ENCODE peak calls at places on chromosome 2, in eight cellular contexts. K is fibroblast of the aortic adventitia, J is bronchial epithelial cell, G is heart left ventricle, C is AG09309, Y is sigmoid colon, D is cardiac fibroblast, E is mucosa of descending colon. V is an unnamed sample.

GRCh38 chr2:98027955-98028593 is 32.3 kb upstream of the TMEM131 start:
- DNase-seq in K (peak), J (peak), G (no peak), C (peak), Y (no peak), D (peak), E (no peak), V (no peak)

GRCh38 chr2:127516031-127516430 is 10.3 kb downstream of the IWS1 start:
- DNase-seq in K (peak), J (no peak), G (peak), C (peak), Y (peak), D (peak), E (peak), V (no peak)

GRCh38 chr2:393711-394696 is 106.1 kb upstream of the ALKAL2 start:
- DNase-seq in K (no peak), J (peak), G (no peak), C (no peak), Y (no peak), D (peak), E (peak), V (peak)

GRCh38 chr2:16671760-16672159 is 6.1 kb upstream of the CYRIA start:
- DNase-seq in K (no peak), J (peak), G (peak), C (no peak), Y (no peak), D (peak), E (no peak), V (no peak)

GRCh38 chr2:24913896-24914295 is 6.1 kb downstream of the ADCY3 start:
- DNase-seq in K (no peak), J (no peak), G (no peak), C (no peak), Y (peak), D (no peak), E (no peak), V (no peak)

GRCh38 chr2:239379641-239380170 is 21.1 kb downstream of the HDAC4 start:
- DNase-seq in K (no peak), J (no peak), G (peak), C (no peak), Y (peak), D (no peak), E (peak), V (no peak)

GRCh38 chr2:43026451-43027102 is 199.8 kb downstream of the ZFP36L2 start:
- DNase-seq in K (no peak), J (no peak), G (no peak), C (no peak), Y (no peak), D (no peak), E (peak), V (no peak)

GRCh38 chr2:2328847-2329246 is 2.2 kb downstream of the MYT1L start:
- DNase-seq in K (no peak), J (peak), G (no peak), C (no peak), Y (no peak), D (no peak), E (no peak), V (no peak)

GRCh38 chr2:31286961-31287550 is 53.1 kb downstream of the EHD3 start:
- DNase-seq in K (no peak), J (no peak), G (no peak), C (no peak), Y (no peak), D (peak), E (no peak), V (no peak)

GRCh38 chr2:170651603-170652002 is 63.5 kb upstream of the SP5 start:
- DNase-seq in K (no peak), J (no peak), G (no peak), C (no peak), Y (no peak), D (no peak), E (no peak), V (no peak)

GRCh38 chr2:220837226-220837625 is 734.9 kb downstream of the EPHA4 start:
- DNase-seq in K (no peak), J (no peak), G (no peak), C (no peak), Y (no peak), D (no peak), E (no peak), V (no peak)

GRCh38 chr2:150878347-150878746 is 383.3 kb downstream of the RBM43 start:
- DNase-seq in K (peak), J (peak), G (no peak), C (no peak), Y (no peak), D (peak), E (no peak), V (no peak)

DNA sequence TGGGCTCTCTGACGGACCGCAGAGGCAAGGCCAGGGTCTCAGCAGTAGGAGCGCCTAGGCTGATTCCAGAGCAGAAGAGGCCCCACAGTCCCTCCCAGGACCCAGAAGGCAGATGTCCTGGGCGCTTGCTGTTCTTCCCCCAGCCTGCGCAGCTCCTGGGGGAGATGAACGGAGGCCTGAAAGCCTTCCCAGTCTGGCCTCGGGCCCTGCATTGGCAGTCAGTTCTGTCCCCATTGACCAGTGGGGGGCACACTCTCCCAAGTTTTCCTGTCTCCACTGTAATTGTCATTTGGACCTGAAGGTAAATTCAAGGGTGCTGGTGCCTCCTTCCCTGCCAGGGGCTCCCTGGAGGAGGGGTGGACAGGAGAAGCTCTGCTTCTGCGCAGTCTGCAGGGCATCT is 345.7 kb downstream of the CYP26B1 start:
- DNase-seq in K (peak), J (peak), G (peak), C (no peak), Y (peak), D (peak), E (peak), V (no peak)
- TF ChIP-seq CTCF in K (peak), J (peak), G (peak), C (peak), Y (peak), D (peak), E (no peak), V (peak)

DNA sequence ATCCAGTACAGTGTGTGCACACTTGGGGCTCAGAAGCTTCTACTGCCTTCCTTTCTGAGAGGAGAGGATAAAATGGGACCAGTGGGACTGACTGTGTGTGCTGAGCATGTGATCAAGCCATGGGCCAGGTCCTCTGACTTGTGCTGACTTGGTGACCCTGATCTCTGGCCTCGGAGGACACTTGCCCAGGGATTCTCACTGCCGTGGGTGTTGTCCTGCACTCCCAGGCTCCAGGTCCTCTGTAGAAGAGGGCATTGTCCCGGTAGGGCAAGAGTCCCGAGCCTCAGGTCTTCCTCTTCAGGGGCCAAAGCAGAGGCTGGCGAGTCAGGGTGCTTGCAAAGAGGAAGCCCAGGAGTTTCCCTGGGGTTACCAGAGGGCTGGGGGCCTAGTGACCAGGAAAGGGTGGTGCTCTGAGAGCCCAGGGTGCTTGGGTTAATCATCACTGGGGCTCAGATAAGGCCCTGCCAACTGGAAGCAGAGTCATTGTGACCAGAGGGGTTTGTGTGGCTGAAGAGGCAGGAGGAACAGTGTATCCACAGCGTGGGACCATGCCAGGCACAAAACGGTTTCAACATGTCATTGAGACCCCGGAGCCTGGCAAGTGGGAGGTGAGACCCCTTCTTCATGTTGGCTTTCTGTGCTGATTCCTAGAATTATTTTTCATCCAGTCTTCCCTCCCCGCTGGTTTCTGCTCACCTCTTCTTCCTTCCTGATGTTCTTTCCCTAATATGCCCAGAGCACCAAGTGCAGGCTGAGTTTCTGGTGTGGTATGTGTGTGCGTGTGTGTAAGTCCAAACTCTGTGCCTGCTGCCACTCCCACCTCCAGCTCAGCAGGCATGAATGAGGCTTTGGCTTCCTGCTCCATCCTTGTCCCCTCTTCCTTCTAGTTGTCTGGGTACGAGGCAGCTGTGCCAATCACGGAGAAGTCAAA is at the start of gene GCKR:
- DNase-seq in K (peak), J (peak), G (no peak), C (peak), Y (no peak), D (peak), E (peak), V (peak)
- H3K4me3 ChIP-seq in K (peak), J (no peak), G (no peak), C (no peak), Y (no peak), D (no peak), E (no peak), V (no peak)

GRCh38 chr2:40257812-40258457 is 194.0 kb downstream of the SLC8A1 start:
- DNase-seq in K (no peak), J (no peak), G (no peak), C (no peak), Y (no peak), D (no peak), E (no peak), V (no peak)

GRCh38 chr2:40259900-40260299 is 192.0 kb downstream of the SLC8A1 start:
- DNase-seq in K (no peak), J (peak), G (no peak), C (no peak), Y (no peak), D (no peak), E (no peak), V (no peak)

GRCh38 chr2:40255118-40255517 is 196.8 kb downstream of the SLC8A1 start:
- DNase-seq in K (no peak), J (no peak), G (no peak), C (no peak), Y (no peak), D (no peak), E (no peak), V (no peak)

GRCh38 chr2:40256008-40256407 is 195.9 kb downstream of the SLC8A1 start:
- DNase-seq in K (no peak), J (no peak), G (no peak), C (no peak), Y (no peak), D (no peak), E (no peak), V (no peak)

DNA sequence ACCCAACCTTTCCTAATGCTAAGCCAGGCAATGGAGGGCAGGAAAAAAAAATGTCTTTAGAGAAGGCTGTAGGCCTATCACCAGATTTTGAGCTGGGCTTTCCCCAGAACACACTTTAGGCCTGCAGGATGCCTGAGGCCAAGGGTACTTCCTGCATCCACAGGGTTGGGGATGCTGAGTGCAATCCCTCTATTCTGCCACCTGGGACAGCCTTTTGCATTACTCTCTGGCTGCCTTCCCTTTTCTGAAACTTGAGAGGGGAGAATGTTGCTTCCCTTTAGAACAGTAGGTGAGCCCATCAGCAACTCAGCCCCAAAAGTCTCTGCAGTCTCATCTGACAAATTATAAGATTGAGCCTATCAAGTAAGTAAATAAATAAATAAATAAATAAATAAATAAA is 195.2 kb downstream of the SLC8A1 start:
- DNase-seq in K (no peak), J (peak), G (no peak), C (no peak), Y (no peak), D (peak), E (no peak), V (no peak)
- TF ChIP-seq CTCF in K (peak), J (peak), G (no peak), C (peak), Y (no peak), D (peak), E (no peak), V (peak)

GRCh38 chr2:156399224-156399949 is 36.8 kb upstream of the GPD2 start:
- DNase-seq in K (peak), J (peak), G (no peak), C (peak), Y (no peak), D (peak), E (peak), V (no peak)
- H3K4me3 ChIP-seq in K (peak), J (peak), G (peak), C (peak), Y (peak), D (peak), E (peak), V (peak)

GRCh38 chr2:77428946-77429345 is 93.2 kb downstream of the LRRTM4 start:
- DNase-seq in K (no peak), J (no peak), G (no peak), C (no peak), Y (no peak), D (no peak), E (no peak), V (no peak)

DNA sequence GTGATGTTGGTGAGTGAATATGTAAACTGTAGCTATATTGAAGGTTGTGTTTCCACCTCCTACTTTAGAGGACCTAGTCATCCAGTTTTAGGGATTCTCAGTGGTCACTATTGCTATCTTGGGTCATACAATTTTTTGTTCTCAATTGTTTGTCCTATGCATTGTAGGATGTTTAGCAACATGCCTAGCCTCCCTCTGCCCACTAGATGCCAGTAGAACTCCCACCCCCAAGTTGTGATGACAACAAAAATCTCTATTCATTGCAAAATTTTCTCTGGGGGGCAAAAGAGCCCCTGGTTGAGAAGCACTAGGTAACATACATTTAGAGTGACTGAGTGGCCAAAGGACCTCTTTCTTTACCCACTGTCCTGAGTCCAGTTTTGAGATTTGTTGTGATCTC is 87.3 kb downstream of the LRRTM4 start:
- DNase-seq in K (no peak), J (no peak), G (no peak), C (no peak), Y (no peak), D (no peak), E (no peak), V (no peak)
- TF ChIP-seq CTCF in K (no peak), J (no peak), G (peak), C (no peak), Y (no peak), D (no peak), E (no peak), V (no peak)

GRCh38 chr2:164693834-164694233 is 72.6 kb upstream of the GRB14 start:
- DNase-seq in K (no peak), J (no peak), G (no peak), C (no peak), Y (no peak), D (no peak), E (no peak), V (no peak)
- H3K4me3 ChIP-seq in K (no peak), J (no peak), G (no peak), C (no peak), Y (no peak), D (no peak), E (no peak), V (no peak)

GRCh38 chr2:7841751-7842150 is 840.1 kb upstream of the ID2 start:
- DNase-seq in K (no peak), J (no peak), G (no peak), C (no peak), Y (no peak), D (peak), E (no peak), V (no peak)
- TF ChIP-seq CTCF in K (no peak), J (no peak), G (no peak), C (no peak), Y (no peak), D (no peak), E (no peak), V (no peak)

GRCh38 chr2:134718095-134718955 is 475 bp downstream of the TMEM163 start:
- DNase-seq in K (no peak), J (no peak), G (no peak), C (no peak), Y (no peak), D (no peak), E (peak), V (no peak)
- H3K4me3 ChIP-seq in K (peak), J (peak), G (peak), C (no peak), Y (no peak), D (no peak), E (no peak), V (no peak)

GRCh38 chr2:23414876-23415275 is 29.9 kb downstream of the KLHL29 start:
- DNase-seq in K (no peak), J (no peak), G (no peak), C (no peak), Y (no peak), D (peak), E (no peak), V (no peak)
- TF ChIP-seq CTCF in K (peak), J (peak), G (no peak), C (peak), Y (no peak), D (peak), E (no peak), V (peak)

GRCh38 chr2:177631702-177632101 is 239.1 kb downstream of the AGPS start:
- DNase-seq in K (no peak), J (no peak), G (no peak), C (no peak), Y (no peak), D (no peak), E (no peak), V (no peak)

GRCh38 chr2:177629357-177630000 is 236.9 kb downstream of the AGPS start:
- DNase-seq in K (no peak), J (no peak), G (no peak), C (no peak), Y (no peak), D (no peak), E (no peak), V (no peak)

GRCh38 chr2:177633111-177633510 is 240.5 kb downstream of the AGPS start:
- DNase-seq in K (no peak), J (no peak), G (no peak), C (no peak), Y (no peak), D (no peak), E (no peak), V (no peak)

GRCh38 chr2:177625744-177626655 is 233.4 kb downstream of the AGPS start:
- DNase-seq in K (no peak), J (no peak), G (no peak), C (no peak), Y (no peak), D (no peak), E (no peak), V (no peak)

DNA sequence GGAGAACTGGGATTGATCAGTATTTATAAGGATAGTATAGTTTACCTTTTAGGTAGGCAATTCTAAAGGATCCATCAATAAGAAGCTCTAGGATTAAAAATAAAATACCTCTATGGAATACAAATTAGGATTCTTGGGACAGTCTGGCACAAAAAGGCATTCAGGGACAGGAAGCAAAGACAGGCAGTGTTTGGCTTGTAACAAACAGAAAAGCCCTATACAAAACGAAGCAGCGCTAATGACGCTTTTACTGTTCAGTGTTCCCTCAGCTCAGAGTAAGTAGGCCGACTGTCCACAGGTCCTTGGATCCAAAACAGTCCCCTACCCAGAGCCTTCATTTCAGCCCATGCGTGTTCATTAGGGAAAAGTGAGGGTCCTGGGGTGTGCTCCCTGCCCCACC is 236.2 kb downstream of the AGPS start:
- DNase-seq in K (no peak), J (no peak), G (no peak), C (no peak), Y (no peak), D (no peak), E (no peak), V (no peak)
- H3K4me3 ChIP-seq in K (no peak), J (no peak), G (no peak), C (no peak), Y (no peak), D (no peak), E (no peak), V (no peak)